ENCODE peak calls at places on chromosomes 2 and 18, in ten cellular contexts. P is left ventricle myocardium inferior, K is psoas muscle, F is HCT116, O is HepG2, Z is heart left ventricle, X is cardiac muscle cell, D is spleen, Q is adrenal gland, I is H9. J is an unnamed sample.

GRCh38 chr2:72916743-72917137 is 579 bp upstream of the EMX1 start:
- DNase-seq in K (no peak), O (no peak), Z (no peak), P (no peak), Q (no peak), I (peak; percentile 65), F (no peak), D (no peak), X (no peak), J (no peak)

GRCh38 chr2:240532032-240532775 is 25.6 kb downstream of the ANKMY1 start:
- DNase-seq in P (no peak), K (no peak), Q (no peak), I (no peak), F (no peak), O (no peak), X (no peak), D (no peak), Z (no peak), J (no peak)

GRCh38 chr18:24368749-24369148 is 28.9 kb downstream of the OSBPL1A start:
- DNase-seq in I (no peak), D (no peak), Q (no peak), O (no peak), X (no peak), F (no peak), P (no peak), K (no peak), Z (no peak), J (no peak)

GRCh38 chr2:239506101-239506808 is 105.4 kb upstream of the HDAC4 start:
- DNase-seq in F (no peak), O (no peak), P (no peak), K (peak; percentile 56), X (no peak), D (no peak), I (peak; percentile 51), Q (no peak), Z (no peak), J (no peak)

GRCh38 chr2:170523506-170523905 is 191.6 kb upstream of the SP5 start:
- DNase-seq in Q (no peak), O (peak; percentile 44), P (no peak), X (no peak), D (no peak), F (no peak), I (no peak), K (no peak), Z (no peak), J (no peak)

GRCh38 chr2:29307522-29307921 is 192.3 kb downstream of the CLIP4 start:
- DNase-seq in Q (no peak), Z (no peak), X (no peak), K (no peak), I (no peak), F (no peak), P (no peak), O (no peak), D (no peak), J (no peak)

GRCh38 chr2:31051213-31052185 is 86.7 kb downstream of the GALNT14 start:
- DNase-seq in O (no peak), I (peak; percentile 6), Z (no peak), Q (no peak), X (no peak), D (no peak), F (no peak), P (no peak), K (no peak), J (no peak)

GRCh38 chr2:150167711-150168110 is 319.8 kb downstream of the RND3 start:
- DNase-seq in O (no peak), I (no peak), F (no peak), X (peak; percentile 75), Z (no peak), P (no peak), D (no peak), Q (no peak), K (no peak), J (peak; percentile 11)

GRCh38 chr2:7895356-7895755 is 786.5 kb upstream of the ID2 start:
- DNase-seq in Q (no peak), P (no peak), F (no peak), Z (no peak), O (no peak), D (no peak), K (no peak), X (no peak), I (no peak), J (no peak)

GRCh38 chr2:119659601-119660342 is 19.2 kb upstream of the TMEM177 start:
- DNase-seq in O (peak; percentile 49), Q (peak; percentile 57), D (no peak), X (peak; percentile 63), K (no peak), Z (no peak), I (peak; percentile 50), F (peak; percentile 22), P (no peak), J (peak; percentile 63)

GRCh38 chr2:178927173-178927572 is 120.0 kb upstream of the TTN start:
- DNase-seq in F (no peak), Z (no peak), O (no peak), K (no peak), Q (no peak), I (no peak), X (no peak), D (no peak), P (no peak), J (no peak)

GRCh38 chr2:69798466-69798908 is 31.0 kb upstream of the GMCL1 start:
- DNase-seq in Z (peak; percentile 21), I (no peak), D (no peak), Q (peak; percentile 40), F (no peak), O (no peak), X (no peak), P (peak; percentile 16), K (no peak), J (peak; percentile 26)

GRCh38 chr2:57160976-57161375 is 885.6 kb upstream of the VRK2 start:
- DNase-seq in K (no peak), Z (no peak), P (no peak), F (no peak), X (no peak), I (no peak), Q (no peak), D (no peak), O (no peak), J (no peak)

GRCh38 chr18:79508565-79509535 is 113.1 kb downstream of the NFATC1 start:
- DNase-seq in I (no peak), O (no peak), Q (no peak), X (no peak), P (no peak), Z (peak; percentile 26), D (peak; percentile 89), F (no peak), K (peak; percentile 56), J (no peak)

GRCh38 chr2:84902526-84902925 is 2.9 kb upstream of the TMSB10 start:
- DNase-seq in I (no peak), X (no peak), D (no peak), P (no peak), Z (no peak), K (no peak), F (no peak), Q (no peak), O (no peak), J (no peak)

DNA sequence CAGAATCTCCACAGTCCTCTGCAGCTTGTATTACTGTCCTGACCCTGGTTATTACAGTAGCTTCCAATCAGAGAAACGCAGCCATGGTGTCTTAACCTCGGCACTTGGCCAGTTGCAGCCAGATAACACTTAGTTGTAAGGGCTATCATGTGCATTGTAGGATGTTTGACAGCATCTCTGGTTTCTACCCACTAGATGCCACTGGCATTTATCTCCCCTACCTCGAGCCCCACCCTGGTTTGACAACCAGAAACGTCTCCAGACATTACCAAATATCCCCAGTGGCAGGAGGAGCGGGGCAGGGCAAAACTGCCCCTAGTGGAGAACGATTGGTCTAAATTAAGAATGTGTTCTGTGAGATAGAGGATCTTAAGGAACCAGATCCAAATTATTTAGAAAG is 13.1 kb downstream of the DSG2 start:
- DNase-seq in P (no peak), F (no peak), X (no peak), K (no peak), D (no peak), I (no peak), Z (no peak), O (no peak), Q (no peak), J (no peak)
- TF ChIP-seq CTCF in P (peak; percentile 35), F (no peak), X (peak; percentile 20), K (no peak), D (no peak), I (peak; percentile 61), Z (peak; percentile 20), O (no peak), Q (no peak), J (no peak)

DNA sequence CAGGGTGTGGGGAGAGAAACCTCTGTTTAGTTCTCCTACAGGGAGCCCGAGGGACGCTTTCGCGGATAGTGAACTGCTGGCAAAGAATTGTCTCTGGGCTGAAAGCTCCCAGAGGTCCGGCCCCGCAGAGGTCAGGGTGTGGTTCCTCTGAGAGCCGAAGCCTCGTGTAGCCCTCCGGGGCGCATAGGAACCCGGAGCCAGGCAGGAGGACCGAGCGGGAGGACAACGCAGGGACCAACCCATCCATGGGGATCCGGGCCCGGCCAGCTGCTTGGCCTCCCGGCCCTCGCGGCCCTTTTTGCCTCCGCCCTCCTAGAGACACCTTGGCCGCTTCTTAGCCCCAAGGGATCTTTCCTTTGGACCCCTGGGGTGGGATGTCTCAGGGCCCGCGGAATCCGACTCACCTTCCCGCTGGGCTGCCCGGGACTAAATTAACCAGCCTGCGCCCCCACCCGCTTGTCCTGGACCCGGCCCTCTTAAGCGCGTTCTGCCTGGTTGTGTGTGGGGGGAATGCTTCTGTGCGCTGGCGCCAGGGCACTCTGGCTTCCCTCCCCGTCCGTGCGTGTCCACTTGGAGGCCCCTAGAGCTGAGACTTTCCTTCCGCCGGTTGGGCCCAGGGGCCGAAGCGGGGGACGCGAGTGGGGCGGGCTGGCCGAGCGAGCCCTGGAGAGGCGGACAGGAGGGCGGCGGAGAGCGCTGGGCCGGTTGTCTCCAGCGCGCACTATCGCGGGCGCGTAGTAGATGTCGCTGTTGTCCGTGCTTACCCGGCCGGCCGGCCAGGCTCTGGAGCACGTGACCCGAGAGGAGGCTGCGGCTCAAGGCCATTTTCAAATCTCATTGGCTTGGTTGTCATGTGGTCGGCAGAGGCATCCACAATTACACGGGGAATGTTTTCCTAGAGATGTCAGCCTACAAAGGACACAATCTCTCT is at the start of gene HOXD10:
- DNase-seq in I (peak; percentile 86), P (no peak), Z (no peak), D (peak; percentile 75), K (peak; percentile 81), X (no peak), F (no peak), Q (peak; percentile 49), O (no peak), J (no peak)
- H3K27me3 ChIP-seq in I (peaks cover 98% of the 10 kb centered on the region), P (peaks cover 100% of the 10 kb centered on the region), Z (peaks cover 96% of the 10 kb centered on the region), D (peaks cover 99% of the 10 kb centered on the region), K (peaks cover 69% of the 10 kb centered on the region), X (peaks cover 100% of the 10 kb centered on the region), F (no peaks in the 10 kb centered on the region), Q (peaks cover 95% of the 10 kb centered on the region), O (peaks cover 97% of the 10 kb centered on the region), J (peaks cover 99% of the 10 kb centered on the region)

GRCh38 chr18:2351126-2351850 is 220.0 kb downstream of the METTL4 start:
- DNase-seq in Z (no peak), X (no peak), Q (no peak), I (no peak), O (no peak), D (no peak), K (no peak), P (no peak), F (no peak), J (no peak)
- H3K4me1 ChIP-seq in Z (no peaks in the 10 kb centered on the region), X (no peaks in the 10 kb centered on the region), Q (no peaks in the 10 kb centered on the region), I (no peaks in the 10 kb centered on the region), O (no peaks in the 10 kb centered on the region), D (no peaks in the 10 kb centered on the region), K (no peaks in the 10 kb centered on the region), P (no peaks in the 10 kb centered on the region), F (no peaks in the 10 kb centered on the region), J (no peaks in the 10 kb centered on the region)

DNA sequence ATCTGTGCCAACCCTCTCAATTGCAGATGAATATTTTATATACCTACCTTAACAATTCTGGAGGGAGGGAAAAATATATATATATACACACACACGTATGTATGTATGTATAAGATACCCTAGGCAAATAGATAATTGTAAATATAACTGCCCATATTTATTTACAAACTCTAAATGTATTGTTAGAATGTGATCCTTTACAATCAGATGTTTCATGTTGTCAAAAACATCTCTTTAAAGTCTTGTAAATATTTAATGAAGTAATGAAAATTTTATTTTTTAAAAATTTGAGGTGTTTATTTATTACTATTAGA is 11.6 kb downstream of the ANKRD12 start:
- DNase-seq in Z (no peak), O (no peak), I (no peak), F (no peak), K (no peak), Q (no peak), P (no peak), D (no peak), X (no peak), J (no peak)
- TF ChIP-seq CTCF in Z (no peak), O (no peak), I (no peak), F (no peak), K (no peak), Q (no peak), P (no peak), D (peak; percentile 11), X (no peak), J (no peak)

J was measured in hepatocyte.